ENCODE peak calls at places on chromosomes 13 and 19, in four cellular contexts. P, M, G and H are unnamed samples. For H3K36me3, the result is how much of the 10 kb centered on the place peaks cover.

GRCh38 chr19:11195169-11195568 is 2.2 kb downstream of the KANK2 start:
- DNase-seq in P (no peak), M (no peak), G (no peak), H (peak)

GRCh38 chr13:51643114-51643881 is 59.0 kb downstream of the WDFY2 start:
- DNase-seq in P (no peak), M (no peak), G (no peak), H (no peak)

GRCh38 chr13:37788346-37788745 is 81.2 kb downstream of the TRPC4 start:
- DNase-seq in P (no peak), M (no peak), G (no peak), H (no peak)

GRCh38 chr19:40691421-40692211 is 1.2 kb upstream of the NUMBL start:
- DNase-seq in P (no peak), M (peak), G (no peak), H (no peak)

GRCh38 chr13:97914537-97914936 is 38.9 kb upstream of the IPO5 start:
- DNase-seq in P (no peak), M (no peak), G (no peak), H (no peak)

GRCh38 chr13:26219726-26220125 is 2.4 kb downstream of the RNF6 start:
- DNase-seq in P (no peak), M (no peak), G (no peak), H (no peak)

GRCh38 chr13:100694722-100695644 is 20.4 kb upstream of the TMTC4 start:
- DNase-seq in P (no peak), M (no peak), G (no peak), H (no peak)

GRCh38 chr19:12899891-12900518 is 9.0 kb downstream of the GCDH start:
- DNase-seq in P (no peak), M (no peak), G (no peak), H (no peak)

GRCh38 chr13:33471182-33471581 is 185.6 kb upstream of the STARD13 start:
- DNase-seq in P (no peak), M (no peak), G (no peak), H (no peak)

GRCh38 chr19:32595491-32595890 is 14.5 kb downstream of the PDCD5 start:
- DNase-seq in P (no peak), M (no peak), G (no peak), H (no peak)

GRCh38 chr13:114194853-114195252 is 15.8 kb downstream of the CFAP97D2 start:
- DNase-seq in P (no peak), M (no peak), G (no peak), H (no peak)

GRCh38 chr19:40216013-40216776 is 2.0 kb downstream of the TTC9B start:
- DNase-seq in P (no peak), M (no peak), G (no peak), H (no peak)

GRCh38 chr19:54218259-54218658 is 4.5 kb downstream of the LILRB3 start:
- DNase-seq in P (no peak), M (no peak), G (no peak), H (peak)

GRCh38 chr13:99665716-99666115 is 164.4 kb downstream of the TM9SF2 start:
- DNase-seq in P (no peak), M (no peak), G (no peak), H (no peak)

GRCh38 chr13:76758738-76759137 is 127.5 kb downstream of the KCTD12 start:
- DNase-seq in P (no peak), M (no peak), G (no peak), H (no peak)

GRCh38 chr19:29303707-29304090 is 90.7 kb upstream of the UQCRFS1 start:
- DNase-seq in P (no peak), M (no peak), G (no peak), H (no peak)

GRCh38 chr13:68927387-68928026 is 1180.1 kb upstream of the ATXN8OS start:
- DNase-seq in P (no peak), M (no peak), G (no peak), H (no peak)

GRCh38 chr13:113357529-113357928 is 6.4 kb downstream of the GRTP1 start:
- DNase-seq in P (no peak), M (no peak), G (no peak), H (no peak)

GRCh38 chr13:89514534-89515312 is 1832.8 kb upstream of the MIR17HG start:
- DNase-seq in P (no peak), M (no peak), G (no peak), H (no peak)

GRCh38 chr13:35940734-35941133 is 190.4 kb downstream of the DCLK1 start:
- DNase-seq in P (no peak), M (no peak), G (no peak), H (no peak)

GRCh38 chr13:49436890-49437289 is 7.0 kb downstream of the CAB39L start:
- DNase-seq in P (no peak), M (peak), G (peak), H (peak)
- TF ChIP-seq CTCF in P (no peak), M (peak), G (no peak), H (peak)

DNA sequence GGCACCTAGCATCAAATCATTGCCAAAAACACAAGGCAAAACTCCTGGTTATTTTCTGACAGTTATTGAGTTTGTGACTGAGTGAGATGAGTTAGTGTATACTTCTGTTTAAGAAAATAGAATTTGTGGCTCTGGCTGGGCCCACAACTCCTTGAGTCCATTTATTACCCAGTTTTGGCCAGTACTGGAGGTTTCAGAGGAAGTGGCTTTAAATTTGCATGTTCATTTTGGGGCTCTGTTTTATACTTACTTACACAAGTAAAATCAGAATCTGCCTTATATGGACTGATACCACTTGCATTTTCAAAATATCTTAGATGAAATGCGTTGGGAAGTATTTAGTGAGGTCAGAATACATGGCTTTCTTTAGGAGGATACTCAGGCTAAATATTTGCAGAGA is 29.0 kb downstream of the TNFSF11 start:
- DNase-seq in P (no peak), M (no peak), G (no peak), H (no peak)
- TF ChIP-seq EP300 in P (no peak), M (no peak), G (no peak), H (no peak)

GRCh38 chr19:813359-814107 is 8.2 kb downstream of the PLPPR3 start:
- DNase-seq in P (no peak), M (no peak), G (no peak), H (no peak)

GRCh38 chr19:812819-813358 is 8.9 kb downstream of the PLPPR3 start:
- DNase-seq in P (no peak), M (no peak), G (no peak), H (no peak)

GRCh38 chr19:811007-811434 is 10.7 kb downstream of the PLPPR3 start:
- DNase-seq in P (no peak), M (no peak), G (no peak), H (no peak)

GRCh38 chr19:811511-812048 is 10.2 kb downstream of the PLPPR3 start:
- DNase-seq in P (no peak), M (no peak), G (no peak), H (no peak)

DNA sequence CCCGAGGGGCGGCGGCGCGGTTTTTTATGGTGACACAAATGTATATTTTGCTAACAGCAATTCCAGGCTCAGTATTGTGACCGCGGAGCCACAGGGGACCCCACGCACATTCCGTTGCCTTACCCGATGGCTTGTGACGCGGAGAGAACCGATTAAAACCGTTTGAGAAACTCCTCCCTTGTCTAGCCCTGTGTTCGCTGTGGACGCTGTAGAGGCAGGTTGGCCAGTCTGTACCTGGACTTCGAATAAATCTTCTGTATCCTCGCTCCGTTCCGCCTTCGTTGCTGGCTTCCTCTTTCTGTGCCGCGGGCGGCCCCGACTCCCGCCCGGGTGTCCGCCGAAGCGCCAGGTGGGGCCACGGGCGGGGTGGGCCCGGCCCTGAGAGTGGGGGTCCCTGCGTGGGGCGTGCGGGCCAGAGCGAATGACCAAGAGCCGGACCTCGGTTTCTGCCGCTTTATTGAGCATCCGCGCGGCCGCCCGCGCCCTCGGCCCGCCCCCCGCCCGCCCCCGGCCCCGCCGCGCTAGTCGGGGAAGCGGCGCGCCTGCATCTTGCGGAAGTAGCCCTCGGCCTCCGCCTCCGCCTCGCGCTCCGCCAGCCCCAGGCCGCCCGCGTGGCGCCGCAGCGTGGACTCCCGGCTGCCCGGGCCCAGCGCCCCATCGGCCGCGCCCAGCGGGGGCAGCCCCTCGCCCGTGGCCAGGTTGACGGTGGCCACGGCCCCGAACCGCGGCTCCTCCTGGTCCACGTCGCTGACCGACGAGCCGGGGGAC is 9.5 kb downstream of the PLPPR3 start:
- DNase-seq in P (no peak), M (no peak), G (no peak), H (no peak)
- H3K36me3 ChIP-seq in P (half or more), M (under half), G (under half), H (under half)

GRCh38 chr13:66618702-66619101 is 611.4 kb downstream of the PCDH9 start:
- DNase-seq in P (no peak), M (no peak), G (no peak), H (no peak)
- TF ChIP-seq CTCF in P (peak), M (no peak), G (peak), H (peak)

GRCh38 chr19:1955171-1956142 is 14.5 kb downstream of the CSNK1G2 start:
- DNase-seq in P (no peak), M (no peak), G (no peak), H (no peak)
- TF ChIP-seq EP300 in P (no peak), M (no peak), G (no peak), H (no peak)